ENCODE peak calls at places on chromosomes 5 and 9, in six cellular contexts. G is OCI-LY7, V is fibroblast of lung, X is GM23338, M is mammary epithelial cell, N is astrocyte. H is an unnamed sample.
A peak's percentile ranks its signal among the peaks of the same experiment; 100 is the strongest.

GRCh38 chr9:131098391-131099087 is 2.2 kb downstream of the AIF1L start:
- DNase-seq in G (no peak), V (no peak), X (peak; percentile 50), M (no peak), N (no peak), H (no peak)

GRCh38 chr5:150583541-150584225 is 56.8 kb upstream of the SYNPO start:
- DNase-seq in G (no peak), V (no peak), X (no peak), M (no peak), N (no peak), H (no peak)

GRCh38 chr5:109825450-109825849 is 135.7 kb downstream of the MAN2A1 start:
- DNase-seq in G (no peak), V (no peak), X (no peak), M (no peak), N (peak; percentile 27), H (no peak)

GRCh38 chr5:146007270-146007669 is 70.9 kb downstream of the SH3RF2 start:
- DNase-seq in G (no peak), V (no peak), X (peak; percentile 34), M (no peak), N (peak; percentile 33), H (peak; percentile 45)

GRCh38 chr5:169169786-169170185 is 131.2 kb downstream of the SLIT3 start:
- DNase-seq in G (no peak), V (no peak), X (no peak), M (no peak), N (no peak), H (peak; percentile 23)

GRCh38 chr9:134738869-134739659 is 97.5 kb downstream of the COL5A1 start:
- DNase-seq in G (peak; percentile 23), V (peak; percentile 54), X (peak; percentile 85), M (peak; percentile 23), N (no peak), H (peak; percentile 66)

GRCh38 chr5:133106761-133107572 is 55.2 kb downstream of the HSPA4 start:
- DNase-seq in G (peak; percentile 66), V (no peak), X (no peak), M (no peak), N (no peak), H (no peak)

GRCh38 chr5:146027746-146028145 is 77.6 kb downstream of the PLAC8L1 start:
- DNase-seq in G (no peak), V (no peak), X (no peak), M (peak; percentile 91), N (peak; percentile 55), H (no peak)

GRCh38 chr9:129256959-129257713 is 79.1 kb upstream of the IER5L start:
- DNase-seq in G (no peak), V (no peak), X (no peak), M (no peak), N (no peak), H (no peak)
- H2AFZ ChIP-seq in G (no peak overlapping the region), V (no peak overlapping the region), X (no peak overlapping the region), M (no peak overlapping the region), N (no peak overlapping the region), H (no peak overlapping the region)

GRCh38 chr5:68147659-68148058 is 67.9 kb upstream of the PIK3R1 start:
- DNase-seq in G (no peak), V (no peak), X (no peak), M (no peak), N (peak; percentile 67), H (no peak)

GRCh38 chr5:68154119-68154857 is 61.3 kb upstream of the PIK3R1 start:
- DNase-seq in G (no peak), V (no peak), X (no peak), M (no peak), N (no peak), H (no peak)

GRCh38 chr5:68148096-68148495 is 67.5 kb upstream of the PIK3R1 start:
- DNase-seq in G (no peak), V (no peak), X (no peak), M (no peak), N (no peak), H (no peak)

GRCh38 chr5:68151812-68152211 is 63.7 kb upstream of the PIK3R1 start:
- DNase-seq in G (no peak), V (no peak), X (no peak), M (no peak), N (no peak), H (no peak)

GRCh38 chr5:68149189-68149588 is 66.4 kb upstream of the PIK3R1 start:
- DNase-seq in G (no peak), V (peak; percentile 84), X (no peak), M (no peak), N (peak; percentile 89), H (no peak)
- H2AFZ ChIP-seq in G (no peak overlapping the region), V (no peak overlapping the region), X (peak overlapping the region; percentile 56), M (no peak overlapping the region), N (no peak overlapping the region), H (no peak overlapping the region)

GRCh38 chr9:114518599-114519022 is 13.3 kb upstream of the WHRN start:
- DNase-seq in G (no peak), V (no peak), X (no peak), M (no peak), N (no peak), H (no peak)

GRCh38 chr9:114516913-114517312 is 11.6 kb upstream of the WHRN start:
- DNase-seq in G (no peak), V (peak; percentile 22), X (no peak), M (peak; percentile 82), N (peak; percentile 90), H (no peak)

GRCh38 chr9:114515528-114515927 is 10.3 kb upstream of the WHRN start:
- DNase-seq in G (no peak), V (no peak), X (no peak), M (no peak), N (no peak), H (no peak)

GRCh38 chr9:114521846-114522245 is 16.6 kb upstream of the WHRN start:
- DNase-seq in G (no peak), V (no peak), X (no peak), M (no peak), N (peak; percentile 39), H (no peak)

GRCh38 chr9:114518120-114518519 is 12.8 kb upstream of the WHRN start:
- DNase-seq in G (no peak), V (no peak), X (no peak), M (no peak), N (no peak), H (no peak)
- H2AFZ ChIP-seq in G (no peak overlapping the region), V (no peak overlapping the region), X (no peak overlapping the region), M (no peak overlapping the region), N (no peak overlapping the region), H (no peak overlapping the region)

GRCh38 chr9:121599186-121599871 is 52.1 kb upstream of the DAB2IP start:
- DNase-seq in G (no peak), V (no peak), X (peak; percentile 96), M (peak; percentile 32), N (peak; percentile 16), H (no peak)
- H2AFZ ChIP-seq in G (no peak overlapping the region), V (no peak overlapping the region), X (peak overlapping the region; percentile 94), M (peak overlapping the region; percentile 77), N (peak overlapping the region; percentile 64), H (no peak overlapping the region)

GRCh38 chr5:13658761-13659160 is 285.7 kb downstream of the DNAH5 start:
- DNase-seq in G (no peak), V (no peak), X (no peak), M (peak; percentile 96), N (no peak), H (no peak)
- H2AFZ ChIP-seq in G (no peak overlapping the region), V (no peak overlapping the region), X (no peak overlapping the region), M (no peak overlapping the region), N (no peak overlapping the region), H (no peak overlapping the region)

DNA sequence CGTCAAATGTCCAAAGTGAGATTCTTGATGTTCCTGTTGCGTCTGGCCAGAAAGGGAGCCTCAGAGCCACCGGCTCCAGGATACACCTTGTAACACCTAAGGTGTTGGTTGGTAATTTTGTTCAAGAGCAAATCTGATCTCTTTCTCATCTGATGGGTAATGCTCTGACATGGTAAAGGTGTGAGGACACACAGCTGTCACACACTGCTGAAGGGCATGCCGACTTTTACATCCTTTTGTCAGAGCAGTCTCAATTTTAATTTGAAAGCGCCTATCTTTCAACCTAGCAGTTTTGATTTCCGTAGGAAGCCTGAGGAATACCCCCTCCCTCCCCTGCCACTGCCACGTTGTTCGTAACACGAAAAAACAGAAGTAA is 57.5 kb downstream of the TSTD2 start:
- DNase-seq in G (no peak), V (no peak), X (no peak), M (no peak), N (no peak), H (no peak)
- H2AFZ ChIP-seq in G (no peak overlapping the region), V (no peak overlapping the region), X (no peak overlapping the region), M (no peak overlapping the region), N (no peak overlapping the region), H (no peak overlapping the region)